ENCODE peak calls at places on chromosomes 11 and 22, in eight cellular contexts. One of them, this sample, is unnamed.

GRCh38 chr22:49660794-49661781 is 166.6 kb downstream of the BRD1 start:
- DNase-seq in mesendoderm: no peak
- DNase-seq in PC-3: no peak
- DNase-seq in fibroblast of lung: no peak
- DNase-seq in astrocyte: no peak
- DNase-seq in GM23248: no peak
- DNase-seq in IMR-90: no peak
- DNase-seq in H1: no peak
- DNase-seq in this sample: no peak

GRCh38 chr22:11066458-11067285 is 4461.3 kb upstream of the OR11H1 start:
- DNase-seq in fibroblast of lung: no peak
- DNase-seq in astrocyte: no peak
- DNase-seq in H1: no peak
- DNase-seq in mesendoderm: no peak
- DNase-seq in GM23248: no peak
- DNase-seq in IMR-90: no peak
- DNase-seq in PC-3: no peak
- DNase-seq in this sample: no peak

GRCh38 chr11:114782650-114783310 is 104.5 kb downstream of the NXPE2 start:
- DNase-seq in mesendoderm: no peak
- DNase-seq in PC-3: no peak
- DNase-seq in astrocyte: no peak
- DNase-seq in fibroblast of lung: no peak
- DNase-seq in GM23248: no peak
- DNase-seq in H1: no peak
- DNase-seq in IMR-90: no peak
- DNase-seq in this sample: no peak

GRCh38 chr11:115321602-115322289 is 182.5 kb downstream of the CADM1 start:
- DNase-seq in H1: no peak
- DNase-seq in GM23248: no peak
- DNase-seq in IMR-90: peak
- DNase-seq in astrocyte: peak
- DNase-seq in mesendoderm: no peak
- DNase-seq in PC-3: no peak
- DNase-seq in fibroblast of lung: peak
- DNase-seq in this sample: no peak

GRCh38 chr11:35317253-35317652 is 102.1 kb downstream of the SLC1A2 start:
- DNase-seq in H1: no peak
- DNase-seq in astrocyte: no peak
- DNase-seq in IMR-90: no peak
- DNase-seq in GM23248: no peak
- DNase-seq in mesendoderm: no peak
- DNase-seq in PC-3: no peak
- DNase-seq in fibroblast of lung: no peak
- DNase-seq in this sample: no peak

GRCh38 chr11:100963375-100963774 is 166.2 kb downstream of the PGR start:
- DNase-seq in H1: no peak
- DNase-seq in IMR-90: peak
- DNase-seq in fibroblast of lung: no peak
- DNase-seq in GM23248: no peak
- DNase-seq in astrocyte: peak
- DNase-seq in PC-3: peak
- DNase-seq in mesendoderm: no peak
- DNase-seq in this sample: no peak

GRCh38 chr22:45064313-45065268 is 54.8 kb upstream of the PHF21B start:
- DNase-seq in fibroblast of lung: peak
- DNase-seq in H1: no peak
- DNase-seq in mesendoderm: no peak
- DNase-seq in astrocyte: peak
- DNase-seq in PC-3: peak
- DNase-seq in IMR-90: peak
- DNase-seq in GM23248: peak
- DNase-seq in this sample: no peak

GRCh38 chr11:47433157-47433556 is 6.9 kb upstream of the PSMC3 start:
- DNase-seq in fibroblast of lung: no peak
- DNase-seq in IMR-90: no peak
- DNase-seq in PC-3: no peak
- DNase-seq in H1: no peak
- DNase-seq in GM23248: no peak
- DNase-seq in mesendoderm: no peak
- DNase-seq in astrocyte: peak
- DNase-seq in this sample: no peak

GRCh38 chr11:75760710-75761493 is 7.7 kb upstream of the DGAT2 start:
- DNase-seq in astrocyte: peak
- DNase-seq in H1: no peak
- DNase-seq in fibroblast of lung: peak
- DNase-seq in PC-3: peak
- DNase-seq in IMR-90: peak
- DNase-seq in GM23248: peak
- DNase-seq in mesendoderm: no peak
- DNase-seq in this sample: no peak

DNA sequence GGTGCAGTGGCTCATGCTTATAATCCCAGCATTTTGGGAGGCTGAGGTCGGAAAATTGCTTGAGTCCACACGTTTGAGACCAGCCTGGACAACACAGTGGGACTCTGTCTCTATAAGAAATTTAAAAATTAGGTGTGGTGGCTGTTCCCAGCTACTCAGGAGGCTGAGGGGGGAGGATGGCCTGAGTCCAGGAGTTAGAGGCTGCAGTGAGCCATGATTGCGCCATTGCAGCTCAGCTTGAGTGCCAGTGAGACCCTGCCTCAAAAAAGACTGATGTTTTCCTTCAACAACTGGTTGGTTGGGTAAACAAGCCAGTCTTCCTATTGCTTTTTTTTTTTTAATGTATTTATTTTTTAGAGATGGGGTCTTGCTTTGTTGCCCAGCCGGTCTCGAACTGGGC is 9.2 kb downstream of the XBP1 start:
- DNase-seq in astrocyte: no peak
- DNase-seq in H1: no peak
- DNase-seq in mesendoderm: no peak
- DNase-seq in GM23248: no peak
- DNase-seq in IMR-90: no peak
- DNase-seq in PC-3: no peak
- DNase-seq in fibroblast of lung: no peak
- DNase-seq in this sample: no peak
- H3K9ac ChIP-seq in astrocyte: no peak
- H3K9ac ChIP-seq in H1: no peak
- H3K9ac ChIP-seq in mesendoderm: no peak
- H3K9ac ChIP-seq in GM23248: no peak
- H3K9ac ChIP-seq in IMR-90: no peak
- H3K9ac ChIP-seq in PC-3: no peak
- H3K9ac ChIP-seq in fibroblast of lung: no peak
- H3K9ac ChIP-seq in this sample: no peak

GRCh38 chr22:47367993-47368945 is 605.8 kb downstream of the TBC1D22A start:
- DNase-seq in IMR-90: no peak
- DNase-seq in mesendoderm: no peak
- DNase-seq in astrocyte: no peak
- DNase-seq in fibroblast of lung: no peak
- DNase-seq in GM23248: no peak
- DNase-seq in H1: no peak
- DNase-seq in PC-3: no peak
- DNase-seq in this sample: no peak
- H3K4me2 ChIP-seq in IMR-90: no peak
- H3K4me2 ChIP-seq in mesendoderm: no peak
- H3K4me2 ChIP-seq in astrocyte: no peak
- H3K4me2 ChIP-seq in fibroblast of lung: no peak
- H3K4me2 ChIP-seq in GM23248: no peak
- H3K4me2 ChIP-seq in H1: no peak
- H3K4me2 ChIP-seq in PC-3: no peak
- H3K4me2 ChIP-seq in this sample: no peak

DNA sequence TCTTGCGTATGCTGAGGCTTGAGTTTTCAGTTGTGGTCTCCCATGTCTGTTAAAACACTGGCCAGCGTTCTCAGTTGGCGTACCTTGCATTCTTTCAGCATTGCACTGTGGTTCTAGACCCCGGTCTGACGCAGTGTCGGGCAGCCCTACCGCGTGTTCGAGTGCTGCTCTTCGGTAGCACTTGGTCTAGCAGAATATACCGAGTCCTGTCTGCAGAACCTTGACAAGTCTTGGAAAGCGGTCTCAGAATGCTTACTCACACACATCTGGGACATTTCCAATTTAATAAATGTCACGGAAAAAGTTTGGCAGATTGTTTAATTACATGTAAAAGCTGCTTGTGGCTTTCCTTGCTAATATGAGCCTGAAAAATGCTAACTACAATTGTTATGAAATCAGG is 32.6 kb downstream of the PPFIA1 start:
- DNase-seq in H1: no peak
- DNase-seq in astrocyte: peak
- DNase-seq in fibroblast of lung: peak
- DNase-seq in GM23248: peak
- DNase-seq in IMR-90: peak
- DNase-seq in mesendoderm: no peak
- DNase-seq in PC-3: peak
- DNase-seq in this sample: no peak
- H3K4me3 ChIP-seq in H1: no peak
- H3K4me3 ChIP-seq in astrocyte: no peak
- H3K4me3 ChIP-seq in fibroblast of lung: no peak
- H3K4me3 ChIP-seq in GM23248: peak
- H3K4me3 ChIP-seq in IMR-90: no peak
- H3K4me3 ChIP-seq in mesendoderm: no peak
- H3K4me3 ChIP-seq in PC-3: no peak
- H3K4me3 ChIP-seq in this sample: no peak

GRCh38 chr11:120224872-120225371 is 14.1 kb downstream of the OAF start:
- DNase-seq in H1: no peak
- DNase-seq in PC-3: no peak
- DNase-seq in mesendoderm: no peak
- DNase-seq in fibroblast of lung: no peak
- DNase-seq in GM23248: no peak
- DNase-seq in astrocyte: no peak
- DNase-seq in IMR-90: no peak
- DNase-seq in this sample: no peak
- H3K9ac ChIP-seq in H1: no peak
- H3K9ac ChIP-seq in PC-3: no peak
- H3K9ac ChIP-seq in mesendoderm: no peak
- H3K9ac ChIP-seq in fibroblast of lung: no peak
- H3K9ac ChIP-seq in GM23248: peak
- H3K9ac ChIP-seq in astrocyte: no peak
- H3K9ac ChIP-seq in IMR-90: no peak
- H3K9ac ChIP-seq in this sample: no peak

DNA sequence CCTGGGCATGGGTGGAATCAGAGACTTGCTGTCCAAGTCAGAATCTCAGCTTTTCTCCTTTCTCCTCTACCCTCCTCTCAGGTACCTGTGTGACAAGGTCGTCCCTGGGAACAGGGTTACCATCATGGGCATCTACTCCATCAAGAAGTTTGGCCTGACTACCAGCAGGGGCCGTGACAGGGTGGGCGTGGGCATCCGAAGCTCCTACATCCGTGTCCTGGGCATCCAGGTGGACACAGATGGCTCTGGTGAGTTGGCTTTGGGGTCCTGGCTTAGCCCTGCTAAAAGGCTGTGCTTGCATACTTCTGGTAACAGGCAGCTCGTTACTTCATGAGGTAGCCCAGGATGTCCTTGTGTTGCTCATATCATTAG is 10.7 kb downstream of the MCM5 start:
- DNase-seq in GM23248: no peak
- DNase-seq in IMR-90: no peak
- DNase-seq in astrocyte: no peak
- DNase-seq in mesendoderm: no peak
- DNase-seq in PC-3: no peak
- DNase-seq in H1: no peak
- DNase-seq in fibroblast of lung: no peak
- DNase-seq in this sample: no peak
- H3K4me2 ChIP-seq in GM23248: no peak
- H3K4me2 ChIP-seq in IMR-90: no peak
- H3K4me2 ChIP-seq in astrocyte: no peak
- H3K4me2 ChIP-seq in mesendoderm: no peak
- H3K4me2 ChIP-seq in PC-3: no peak
- H3K4me2 ChIP-seq in H1: no peak
- H3K4me2 ChIP-seq in fibroblast of lung: no peak
- H3K4me2 ChIP-seq in this sample: no peak

GRCh38 chr11:69335010-69335409 is 41.1 kb downstream of the MYEOV start:
- DNase-seq in IMR-90: no peak
- DNase-seq in fibroblast of lung: no peak
- DNase-seq in GM23248: no peak
- DNase-seq in PC-3: no peak
- DNase-seq in H1: no peak
- DNase-seq in mesendoderm: no peak
- DNase-seq in astrocyte: no peak
- DNase-seq in this sample: no peak

GRCh38 chr11:69335461-69336386 is 41.8 kb downstream of the MYEOV start:
- DNase-seq in H1: no peak
- DNase-seq in IMR-90: no peak
- DNase-seq in PC-3: peak
- DNase-seq in mesendoderm: no peak
- DNase-seq in GM23248: no peak
- DNase-seq in astrocyte: no peak
- DNase-seq in fibroblast of lung: no peak
- DNase-seq in this sample: no peak

GRCh38 chr11:69337211-69337721 is 43.3 kb downstream of the MYEOV start:
- DNase-seq in mesendoderm: no peak
- DNase-seq in fibroblast of lung: no peak
- DNase-seq in astrocyte: peak
- DNase-seq in PC-3: peak
- DNase-seq in IMR-90: peak
- DNase-seq in GM23248: peak
- DNase-seq in H1: no peak
- DNase-seq in this sample: no peak

GRCh38 chr11:69333149-69333710 is 39.3 kb downstream of the MYEOV start:
- DNase-seq in IMR-90: no peak
- DNase-seq in GM23248: no peak
- DNase-seq in astrocyte: no peak
- DNase-seq in fibroblast of lung: no peak
- DNase-seq in PC-3: no peak
- DNase-seq in mesendoderm: no peak
- DNase-seq in H1: no peak
- DNase-seq in this sample: no peak

GRCh38 chr11:69333906-69334305 is 40.0 kb downstream of the MYEOV start:
- DNase-seq in PC-3: no peak
- DNase-seq in IMR-90: peak
- DNase-seq in GM23248: no peak
- DNase-seq in fibroblast of lung: no peak
- DNase-seq in mesendoderm: no peak
- DNase-seq in astrocyte: no peak
- DNase-seq in H1: no peak
- DNase-seq in this sample: no peak
- H3K4me3 ChIP-seq in PC-3: no peak
- H3K4me3 ChIP-seq in IMR-90: no peak
- H3K4me3 ChIP-seq in GM23248: no peak
- H3K4me3 ChIP-seq in fibroblast of lung: no peak
- H3K4me3 ChIP-seq in mesendoderm: no peak
- H3K4me3 ChIP-seq in astrocyte: no peak
- H3K4me3 ChIP-seq in H1: no peak
- H3K4me3 ChIP-seq in this sample: no peak

This sample was measured in neural progenitor cell.